ENCODE peak calls at places on chromosomes 4 and X, in nine cellular contexts. One of them, this sample, is unnamed.

GRCh38 chr4:76905521-76905920 is 7.6 kb upstream of the SOWAHB start:
- DNase-seq in NCI-H1092: no peak
- DNase-seq in CD4-positive, alpha-beta T cell: no peak
- DNase-seq in mammary epithelial cell: no peak
- DNase-seq in endothelial cell: no peak
- DNase-seq in GM20000: no peak
- DNase-seq in hepatocyte: no peak
- DNase-seq in GM23248: peak
- DNase-seq in HCT116: no peak
- DNase-seq in this sample: no peak

GRCh38 chrX:45840411-45840950 is 639.8 kb upstream of the DIPK2B start:
- DNase-seq in NCI-H1092: no peak
- DNase-seq in CD4-positive, alpha-beta T cell: no peak
- DNase-seq in mammary epithelial cell: no peak
- DNase-seq in endothelial cell: no peak
- DNase-seq in GM20000: no peak
- DNase-seq in hepatocyte: no peak
- DNase-seq in GM23248: peak
- DNase-seq in HCT116: no peak
- DNase-seq in this sample: no peak

GRCh38 chrX:70254063-70254400 is 6.0 kb downstream of the P2RY4 start:
- DNase-seq in NCI-H1092: no peak
- DNase-seq in CD4-positive, alpha-beta T cell: no peak
- DNase-seq in mammary epithelial cell: no peak
- DNase-seq in endothelial cell: no peak
- DNase-seq in GM20000: no peak
- DNase-seq in hepatocyte: no peak
- DNase-seq in GM23248: no peak
- DNase-seq in HCT116: peak
- DNase-seq in this sample: no peak

GRCh38 chrX:22118161-22118830 is 86.2 kb downstream of the PHEX start:
- DNase-seq in NCI-H1092: no peak
- DNase-seq in CD4-positive, alpha-beta T cell: no peak
- DNase-seq in mammary epithelial cell: peak
- DNase-seq in endothelial cell: no peak
- DNase-seq in GM20000: peak
- DNase-seq in hepatocyte: no peak
- DNase-seq in GM23248: peak
- DNase-seq in HCT116: no peak
- DNase-seq in this sample: no peak

GRCh38 chr4:173415092-173415491 is 16.2 kb upstream of the SCRG1 start:
- DNase-seq in NCI-H1092: no peak
- DNase-seq in CD4-positive, alpha-beta T cell: no peak
- DNase-seq in mammary epithelial cell: peak
- DNase-seq in endothelial cell: no peak
- DNase-seq in GM20000: no peak
- DNase-seq in hepatocyte: no peak
- DNase-seq in GM23248: no peak
- DNase-seq in HCT116: no peak
- DNase-seq in this sample: no peak

GRCh38 chr4:117596917-117597316 is 437.4 kb upstream of the NDST3 start:
- DNase-seq in NCI-H1092: no peak
- DNase-seq in CD4-positive, alpha-beta T cell: no peak
- DNase-seq in mammary epithelial cell: no peak
- DNase-seq in endothelial cell: no peak
- DNase-seq in GM20000: no peak
- DNase-seq in hepatocyte: no peak
- DNase-seq in GM23248: no peak
- DNase-seq in HCT116: no peak
- DNase-seq in this sample: no peak

GRCh38 chr4:88457307-88458090 is 580 bp downstream of the HERC5 start:
- DNase-seq in NCI-H1092: no peak
- DNase-seq in CD4-positive, alpha-beta T cell: peak
- DNase-seq in mammary epithelial cell: peak
- DNase-seq in endothelial cell: peak
- DNase-seq in GM20000: no peak
- DNase-seq in hepatocyte: peak
- DNase-seq in GM23248: peak
- DNase-seq in HCT116: peak
- DNase-seq in this sample: no peak

GRCh38 chr4:139858436-139859225 is 193.0 kb downstream of the MGST2 start:
- DNase-seq in NCI-H1092: no peak
- DNase-seq in CD4-positive, alpha-beta T cell: no peak
- DNase-seq in mammary epithelial cell: no peak
- DNase-seq in endothelial cell: no peak
- DNase-seq in GM20000: peak
- DNase-seq in hepatocyte: no peak
- DNase-seq in GM23248: no peak
- DNase-seq in HCT116: no peak
- DNase-seq in this sample: no peak

GRCh38 chr4:111602848-111603247 is 542.4 kb upstream of the FAM241A start:
- DNase-seq in NCI-H1092: no peak
- DNase-seq in CD4-positive, alpha-beta T cell: no peak
- DNase-seq in mammary epithelial cell: no peak
- DNase-seq in endothelial cell: no peak
- DNase-seq in GM20000: no peak
- DNase-seq in hepatocyte: no peak
- DNase-seq in GM23248: peak
- DNase-seq in HCT116: peak
- DNase-seq in this sample: no peak

GRCh38 chrX:39725928-39726619 is 371.7 kb downstream of the BCOR start:
- DNase-seq in NCI-H1092: no peak
- DNase-seq in CD4-positive, alpha-beta T cell: no peak
- DNase-seq in mammary epithelial cell: peak
- DNase-seq in endothelial cell: no peak
- DNase-seq in GM20000: no peak
- DNase-seq in hepatocyte: no peak
- DNase-seq in GM23248: peak
- DNase-seq in HCT116: no peak
- DNase-seq in this sample: no peak

GRCh38 chr4:77881460-77882295 is 19.0 kb downstream of the MRPL1 start:
- DNase-seq in NCI-H1092: no peak
- DNase-seq in CD4-positive, alpha-beta T cell: no peak
- DNase-seq in mammary epithelial cell: peak
- DNase-seq in endothelial cell: no peak
- DNase-seq in GM20000: no peak
- DNase-seq in hepatocyte: peak
- DNase-seq in GM23248: peak
- DNase-seq in HCT116: no peak
- DNase-seq in this sample: no peak

GRCh38 chrX:49184294-49185061 is 1.7 kb downstream of the PRICKLE3 start:
- DNase-seq in NCI-H1092: peak
- DNase-seq in CD4-positive, alpha-beta T cell: no peak
- DNase-seq in mammary epithelial cell: peak
- DNase-seq in endothelial cell: peak
- DNase-seq in GM20000: peak
- DNase-seq in hepatocyte: peak
- DNase-seq in GM23248: peak
- DNase-seq in HCT116: peak
- DNase-seq in this sample: no peak

GRCh38 chrX:49071877-49072711 is 1.7 kb downstream of the PRAF2 start:
- DNase-seq in NCI-H1092: no peak
- DNase-seq in CD4-positive, alpha-beta T cell: no peak
- DNase-seq in mammary epithelial cell: no peak
- DNase-seq in endothelial cell: peak
- DNase-seq in GM20000: peak
- DNase-seq in hepatocyte: peak
- DNase-seq in GM23248: peak
- DNase-seq in HCT116: no peak
- DNase-seq in this sample: no peak

GRCh38 chr4:54645830-54646229 is 11.9 kb upstream of the KIT start:
- DNase-seq in NCI-H1092: no peak
- DNase-seq in CD4-positive, alpha-beta T cell: no peak
- DNase-seq in mammary epithelial cell: no peak
- DNase-seq in endothelial cell: no peak
- DNase-seq in GM20000: no peak
- DNase-seq in hepatocyte: no peak
- DNase-seq in GM23248: peak
- DNase-seq in HCT116: no peak
- DNase-seq in this sample: no peak

GRCh38 chr4:40581254-40582140 is 48.2 kb downstream of the RBM47 start:
- DNase-seq in NCI-H1092: no peak
- DNase-seq in CD4-positive, alpha-beta T cell: no peak
- DNase-seq in mammary epithelial cell: no peak
- DNase-seq in endothelial cell: no peak
- DNase-seq in GM20000: no peak
- DNase-seq in hepatocyte: no peak
- DNase-seq in GM23248: no peak
- DNase-seq in HCT116: no peak
- DNase-seq in this sample: no peak

GRCh38 chrX:155048997-155049619 is 21.8 kb downstream of the CMC4 start:
- DNase-seq in NCI-H1092: no peak
- DNase-seq in CD4-positive, alpha-beta T cell: no peak
- DNase-seq in mammary epithelial cell: peak
- DNase-seq in endothelial cell: peak
- DNase-seq in GM20000: no peak
- DNase-seq in hepatocyte: peak
- DNase-seq in GM23248: peak
- DNase-seq in HCT116: no peak
- DNase-seq in this sample: no peak

GRCh38 chrX:2487366-2487765 is 13.4 kb downstream of the DHRSX start:
- DNase-seq in NCI-H1092: no peak
- DNase-seq in CD4-positive, alpha-beta T cell: no peak
- DNase-seq in mammary epithelial cell: no peak
- DNase-seq in endothelial cell: no peak
- DNase-seq in GM20000: no peak
- DNase-seq in hepatocyte: no peak
- DNase-seq in GM23248: no peak
- DNase-seq in HCT116: no peak
- DNase-seq in this sample: no peak

GRCh38 chrX:140766024-140766611 is 56.6 kb downstream of the LINC00632 start:
- DNase-seq in NCI-H1092: peak
- DNase-seq in CD4-positive, alpha-beta T cell: peak
- DNase-seq in mammary epithelial cell: peak
- DNase-seq in endothelial cell: peak
- DNase-seq in GM20000: peak
- DNase-seq in hepatocyte: peak
- DNase-seq in GM23248: peak
- DNase-seq in HCT116: no peak
- DNase-seq in this sample: no peak

GRCh38 chr4:128810331-128810870 is 901 bp downstream of the JADE1 start:
- DNase-seq in NCI-H1092: no peak
- DNase-seq in CD4-positive, alpha-beta T cell: no peak
- DNase-seq in mammary epithelial cell: no peak
- DNase-seq in endothelial cell: peak
- DNase-seq in GM20000: peak
- DNase-seq in hepatocyte: peak
- DNase-seq in GM23248: peak
- DNase-seq in HCT116: peak
- DNase-seq in this sample: no peak

GRCh38 chrX:45903781-45904201 is 641.4 kb downstream of the ZNF674 start:
- DNase-seq in NCI-H1092: peak
- DNase-seq in CD4-positive, alpha-beta T cell: no peak
- DNase-seq in mammary epithelial cell: no peak
- DNase-seq in endothelial cell: peak
- DNase-seq in GM20000: no peak
- DNase-seq in hepatocyte: no peak
- DNase-seq in GM23248: no peak
- DNase-seq in HCT116: no peak
- DNase-seq in this sample: no peak

GRCh38 chr4:25973346-25973745 is 59.3 kb downstream of the SMIM20 start:
- DNase-seq in NCI-H1092: no peak
- DNase-seq in CD4-positive, alpha-beta T cell: no peak
- DNase-seq in mammary epithelial cell: no peak
- DNase-seq in endothelial cell: no peak
- DNase-seq in GM20000: no peak
- DNase-seq in hepatocyte: no peak
- DNase-seq in GM23248: no peak
- DNase-seq in HCT116: no peak
- DNase-seq in this sample: no peak

GRCh38 chrX:40449396-40449795 is 131.4 kb upstream of the ATP6AP2 start:
- DNase-seq in NCI-H1092: peak
- DNase-seq in CD4-positive, alpha-beta T cell: no peak
- DNase-seq in mammary epithelial cell: peak
- DNase-seq in endothelial cell: no peak
- DNase-seq in GM20000: no peak
- DNase-seq in hepatocyte: no peak
- DNase-seq in GM23248: no peak
- DNase-seq in HCT116: no peak
- DNase-seq in this sample: no peak

GRCh38 chrX:23884427-23885024 is 23.2 kb downstream of the APOO start:
- DNase-seq in NCI-H1092: no peak
- DNase-seq in CD4-positive, alpha-beta T cell: no peak
- DNase-seq in mammary epithelial cell: peak
- DNase-seq in endothelial cell: no peak
- DNase-seq in GM20000: no peak
- DNase-seq in hepatocyte: no peak
- DNase-seq in GM23248: peak
- DNase-seq in HCT116: no peak
- DNase-seq in this sample: no peak

GRCh38 chr4:128155231-128155855 is 94.2 kb downstream of the LARP1B start:
- DNase-seq in NCI-H1092: no peak
- DNase-seq in CD4-positive, alpha-beta T cell: no peak
- DNase-seq in mammary epithelial cell: no peak
- DNase-seq in endothelial cell: no peak
- DNase-seq in GM20000: no peak
- DNase-seq in hepatocyte: no peak
- DNase-seq in GM23248: no peak
- DNase-seq in HCT116: no peak
- DNase-seq in this sample: no peak

This sample was measured in stimulated activated CD8-positive, alpha-beta memory T cell treated with anti-CD3 and anti-CD28 coated beads, Interleukin-15, amount 100 ng/mL, for 4 hours.